ENCODE peak calls at places on chromosomes 4 and X, in five cellular contexts. One of them, this sample, is unnamed. For H3K4me1, the result is how much of the 10 kb centered on the place peaks cover.

GRCh38 chrX:10011991-10012390 is 44.8 kb downstream of the CLDN34 start:
- DNase-seq in stomach: no peak
- DNase-seq in right lobe of liver: no peak
- DNase-seq in tibial nerve: no peak
- DNase-seq in adrenal gland: peak
- DNase-seq in this sample: no peak

GRCh38 chr4:54065282-54066087 is 1.1 kb upstream of the CHIC2 start:
- DNase-seq in stomach: no peak
- DNase-seq in right lobe of liver: no peak
- DNase-seq in tibial nerve: no peak
- DNase-seq in adrenal gland: peak
- DNase-seq in this sample: no peak

GRCh38 chr4:42709392-42710065 is 52.6 kb upstream of the ATP8A1 start:
- DNase-seq in stomach: no peak
- DNase-seq in right lobe of liver: no peak
- DNase-seq in tibial nerve: no peak
- DNase-seq in adrenal gland: no peak
- DNase-seq in this sample: no peak

GRCh38 chr4:185902654-185903053 is 90.7 kb upstream of the SORBS2 start:
- DNase-seq in stomach: no peak
- DNase-seq in right lobe of liver: no peak
- DNase-seq in tibial nerve: no peak
- DNase-seq in adrenal gland: no peak
- DNase-seq in this sample: no peak

GRCh38 chr4:109574443-109574850 is 14.4 kb downstream of the MCUB start:
- DNase-seq in stomach: no peak
- DNase-seq in right lobe of liver: no peak
- DNase-seq in tibial nerve: no peak
- DNase-seq in adrenal gland: no peak
- DNase-seq in this sample: no peak

GRCh38 chrX:19723427-19723826 is 164.0 kb downstream of the SH3KBP1 start:
- DNase-seq in stomach: no peak
- DNase-seq in right lobe of liver: no peak
- DNase-seq in tibial nerve: no peak
- DNase-seq in adrenal gland: no peak
- DNase-seq in this sample: no peak

GRCh38 chr4:112975567-112976355 is 73.7 kb upstream of the ANK2 start:
- DNase-seq in stomach: no peak
- DNase-seq in right lobe of liver: no peak
- DNase-seq in tibial nerve: no peak
- DNase-seq in adrenal gland: no peak
- DNase-seq in this sample: no peak

GRCh38 chr4:154542264-154542879 is 7.8 kb downstream of the PLRG1 start:
- DNase-seq in stomach: no peak
- DNase-seq in right lobe of liver: no peak
- DNase-seq in tibial nerve: no peak
- DNase-seq in adrenal gland: no peak
- DNase-seq in this sample: no peak

GRCh38 chr4:37976513-37976912 is 16.3 kb downstream of the PTTG2 start:
- DNase-seq in stomach: no peak
- DNase-seq in right lobe of liver: no peak
- DNase-seq in tibial nerve: no peak
- DNase-seq in adrenal gland: no peak
- DNase-seq in this sample: no peak

GRCh38 chr4:8506373-8507250 is 66.0 kb downstream of the TRMT44 start:
- DNase-seq in stomach: no peak
- DNase-seq in right lobe of liver: no peak
- DNase-seq in tibial nerve: peak
- DNase-seq in adrenal gland: peak
- DNase-seq in this sample: peak

GRCh38 chr4:80173387-80173786 is 23.9 kb upstream of the PRDM8 start:
- DNase-seq in stomach: no peak
- DNase-seq in right lobe of liver: no peak
- DNase-seq in tibial nerve: no peak
- DNase-seq in adrenal gland: no peak
- DNase-seq in this sample: no peak

GRCh38 chr4:86594559-86595425 is 677 bp downstream of the PTPN13 start:
- DNase-seq in stomach: peak
- DNase-seq in right lobe of liver: no peak
- DNase-seq in tibial nerve: no peak
- DNase-seq in adrenal gland: peak
- DNase-seq in this sample: peak

GRCh38 chrX:150036181-150036580 is 97.9 kb upstream of the EOLA2 start:
- DNase-seq in stomach: no peak
- DNase-seq in right lobe of liver: peak
- DNase-seq in tibial nerve: no peak
- DNase-seq in adrenal gland: peak
- DNase-seq in this sample: peak

GRCh38 chrX:135009838-135010237 is 12.5 kb downstream of the RTL8B start:
- DNase-seq in stomach: no peak
- DNase-seq in right lobe of liver: no peak
- DNase-seq in tibial nerve: no peak
- DNase-seq in adrenal gland: no peak
- DNase-seq in this sample: no peak

GRCh38 chrX:71910526-71911022 is at the start of gene NHSL2:
- DNase-seq in stomach: no peak
- DNase-seq in right lobe of liver: peak
- DNase-seq in tibial nerve: no peak
- DNase-seq in adrenal gland: no peak
- DNase-seq in this sample: no peak

GRCh38 chr4:6277139-6277802 is 7.6 kb downstream of the WFS1 start:
- DNase-seq in stomach: no peak
- DNase-seq in right lobe of liver: no peak
- DNase-seq in tibial nerve: no peak
- DNase-seq in adrenal gland: peak
- DNase-seq in this sample: no peak

GRCh38 chr4:107870916-107871786 is 46.4 kb downstream of the SGMS2 start:
- DNase-seq in stomach: no peak
- DNase-seq in right lobe of liver: no peak
- DNase-seq in tibial nerve: no peak
- DNase-seq in adrenal gland: no peak
- DNase-seq in this sample: no peak

GRCh38 chr4:56099378-56099786 is 150.6 kb downstream of the CEP135 start:
- DNase-seq in stomach: no peak
- DNase-seq in right lobe of liver: no peak
- DNase-seq in tibial nerve: no peak
- DNase-seq in adrenal gland: no peak
- DNase-seq in this sample: no peak

GRCh38 chr4:98773638-98774037 is 115.2 kb upstream of the TSPAN5 start:
- DNase-seq in stomach: no peak
- DNase-seq in right lobe of liver: no peak
- DNase-seq in tibial nerve: no peak
- DNase-seq in adrenal gland: no peak
- DNase-seq in this sample: no peak

GRCh38 chr4:161577604-161578301 is 586.0 kb downstream of the FSTL5 start:
- DNase-seq in stomach: no peak
- DNase-seq in right lobe of liver: no peak
- DNase-seq in tibial nerve: no peak
- DNase-seq in adrenal gland: no peak
- DNase-seq in this sample: no peak

GRCh38 chr4:89998350-89999098 is 103.9 kb downstream of the MMRN1 start:
- DNase-seq in stomach: no peak
- DNase-seq in right lobe of liver: no peak
- DNase-seq in tibial nerve: no peak
- DNase-seq in adrenal gland: no peak
- DNase-seq in this sample: no peak

GRCh38 chrX:70338290-70338689 is 48.4 kb downstream of the KIF4A start:
- DNase-seq in stomach: no peak
- DNase-seq in right lobe of liver: no peak
- DNase-seq in tibial nerve: no peak
- DNase-seq in adrenal gland: no peak
- DNase-seq in this sample: no peak

GRCh38 chr4:6706173-6706572 is 3.5 kb downstream of the MRFAP1L1 start:
- DNase-seq in stomach: no peak
- DNase-seq in right lobe of liver: no peak
- DNase-seq in tibial nerve: no peak
- DNase-seq in adrenal gland: no peak
- DNase-seq in this sample: no peak

GRCh38 chr4:41525129-41525528 is 12.8 kb upstream of the LIMCH1 start:
- DNase-seq in stomach: no peak
- DNase-seq in right lobe of liver: no peak
- DNase-seq in tibial nerve: no peak
- DNase-seq in adrenal gland: no peak
- DNase-seq in this sample: no peak

DNA sequence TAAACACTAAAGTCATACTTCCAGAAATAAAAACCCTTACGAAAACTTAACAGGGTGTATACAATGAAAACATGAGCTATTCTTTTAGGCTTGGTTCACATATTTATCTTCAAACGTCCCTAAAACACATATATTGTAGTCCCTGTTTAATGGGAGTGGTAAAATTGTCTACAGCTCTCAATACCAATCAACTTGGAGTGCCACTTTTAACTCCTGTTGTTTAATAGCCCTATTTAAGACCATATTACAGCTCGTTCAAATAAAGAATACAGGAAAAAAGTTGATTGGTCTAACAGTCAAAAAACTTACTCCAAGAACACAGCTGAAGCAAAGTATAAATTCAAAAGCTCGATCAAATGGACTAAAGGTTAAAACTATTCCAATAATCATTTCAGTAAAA is 3.9 kb downstream of the UBE2D3 start:
- DNase-seq in stomach: no peak
- DNase-seq in right lobe of liver: no peak
- DNase-seq in tibial nerve: no peak
- DNase-seq in adrenal gland: no peak
- DNase-seq in this sample: no peak
- H3K4me1 ChIP-seq in stomach: half or more
- H3K4me1 ChIP-seq in right lobe of liver: under half
- H3K4me1 ChIP-seq in tibial nerve: half or more
- H3K4me1 ChIP-seq in adrenal gland: under half
- H3K4me1 ChIP-seq in this sample: under half

GRCh38 chrX:1292581-1293310 is 24.1 kb downstream of the CSF2RA start:
- DNase-seq in stomach: no peak
- DNase-seq in right lobe of liver: no peak
- DNase-seq in tibial nerve: no peak
- DNase-seq in adrenal gland: no peak
- DNase-seq in this sample: no peak
- H3K27ac ChIP-seq in stomach: no peak
- H3K27ac ChIP-seq in right lobe of liver: no peak
- H3K27ac ChIP-seq in tibial nerve: no peak
- H3K27ac ChIP-seq in adrenal gland: no peak
- H3K27ac ChIP-seq in this sample: no peak

GRCh38 chr4:139319571-139319970 is 17.3 kb upstream of the NDUFC1 start:
- DNase-seq in stomach: no peak
- DNase-seq in right lobe of liver: no peak
- DNase-seq in tibial nerve: no peak
- DNase-seq in adrenal gland: no peak
- DNase-seq in this sample: no peak

GRCh38 chr4:139314047-139314800 is 11.9 kb upstream of the NDUFC1 start:
- DNase-seq in stomach: no peak
- DNase-seq in right lobe of liver: no peak
- DNase-seq in tibial nerve: no peak
- DNase-seq in adrenal gland: no peak
- DNase-seq in this sample: no peak

GRCh38 chr4:139315221-139315675 is 13.0 kb upstream of the NDUFC1 start:
- DNase-seq in stomach: no peak
- DNase-seq in right lobe of liver: no peak
- DNase-seq in tibial nerve: no peak
- DNase-seq in adrenal gland: peak
- DNase-seq in this sample: no peak

GRCh38 chr4:139316733-139317132 is 14.5 kb upstream of the NDUFC1 start:
- DNase-seq in stomach: no peak
- DNase-seq in right lobe of liver: no peak
- DNase-seq in tibial nerve: no peak
- DNase-seq in adrenal gland: no peak
- DNase-seq in this sample: no peak

DNA sequence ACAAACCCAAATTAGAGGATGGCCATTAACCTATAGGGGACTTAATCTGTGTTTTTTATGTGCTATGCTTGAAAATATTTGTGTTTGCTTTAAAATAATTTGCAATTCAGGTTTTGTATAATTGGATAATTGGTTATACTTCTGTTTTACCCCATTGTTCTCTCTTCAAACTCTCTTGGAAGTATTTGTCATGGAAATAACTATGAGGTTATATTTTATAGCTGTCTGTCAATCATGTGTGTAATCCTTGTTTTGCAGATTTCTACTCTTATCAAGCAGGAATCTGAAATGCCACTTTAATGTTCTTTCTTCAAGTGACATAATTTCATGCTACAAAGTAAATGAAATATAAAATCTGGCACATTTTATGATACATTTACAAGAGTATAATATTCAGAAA is 15.4 kb upstream of the NDUFC1 start:
- DNase-seq in stomach: no peak
- DNase-seq in right lobe of liver: no peak
- DNase-seq in tibial nerve: no peak
- DNase-seq in adrenal gland: no peak
- DNase-seq in this sample: no peak
- TF ChIP-seq POLR2A in stomach: no peak
- TF ChIP-seq POLR2A in right lobe of liver: no peak
- TF ChIP-seq POLR2A in tibial nerve: no peak
- TF ChIP-seq POLR2A in adrenal gland: no peak
- TF ChIP-seq POLR2A in this sample: no peak

GRCh38 chr4:25879091-25879584 is 16.4 kb upstream of the SEL1L3 start:
- DNase-seq in stomach: no peak
- DNase-seq in right lobe of liver: no peak
- DNase-seq in tibial nerve: no peak
- DNase-seq in adrenal gland: no peak
- DNase-seq in this sample: no peak
- H3K4me1 ChIP-seq in stomach: under half
- H3K4me1 ChIP-seq in right lobe of liver: under half
- H3K4me1 ChIP-seq in tibial nerve: under half
- H3K4me1 ChIP-seq in adrenal gland: under half
- H3K4me1 ChIP-seq in this sample: under half

DNA sequence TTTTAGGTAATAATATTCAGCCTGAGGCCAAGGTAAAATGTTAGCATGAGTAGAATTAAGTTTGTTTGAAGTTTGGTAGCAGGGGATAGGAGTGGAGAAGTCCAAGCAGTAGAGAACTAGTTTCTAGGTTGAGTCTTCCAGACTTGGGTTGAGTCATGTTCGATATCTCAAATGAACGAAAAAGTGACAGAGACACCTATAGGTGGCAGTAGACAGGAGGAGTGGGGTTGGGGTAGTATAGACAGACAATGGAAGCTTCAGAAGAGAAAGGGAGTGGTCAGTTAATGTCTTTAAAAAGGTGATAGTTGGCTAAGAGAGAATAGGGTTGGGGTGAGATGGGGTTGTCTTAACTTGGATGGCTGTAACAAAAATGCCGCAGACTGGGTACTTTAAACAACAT is 58.7 kb upstream of the EMCN start:
- DNase-seq in stomach: no peak
- DNase-seq in right lobe of liver: no peak
- DNase-seq in tibial nerve: no peak
- DNase-seq in adrenal gland: no peak
- DNase-seq in this sample: no peak
- H3K27ac ChIP-seq in stomach: no peak
- H3K27ac ChIP-seq in right lobe of liver: no peak
- H3K27ac ChIP-seq in tibial nerve: no peak
- H3K27ac ChIP-seq in adrenal gland: no peak
- H3K27ac ChIP-seq in this sample: no peak